ENCODE peak calls at places on chromosomes 2 and 18, in six cellular contexts. U is A549; I is CD8-positive, alpha-beta T cell; R is uterus; G is stomach; L is endothelial cell of umbilical vein. E is an unnamed sample. For H3K4me1, the result is how much of the 10 kb centered on the place peaks cover.

GRCh38 chr2:15539999-15540398 is 21.1 kb downstream of the NBAS start:
- DNase-seq in U (no peak), I (no peak), R (no peak), G (no peak), L (no peak), E (no peak)

GRCh38 chr18:76377359-76377756 is 117.7 kb downstream of the ZNF516 start:
- DNase-seq in U (no peak), I (no peak), R (peak), G (no peak), L (no peak), E (no peak)

GRCh38 chr2:39696072-39696471 is 30.4 kb downstream of the TMEM178A start:
- DNase-seq in U (peak), I (no peak), R (no peak), G (no peak), L (peak), E (no peak)

GRCh38 chr2:70070557-70071268 is 16.6 kb upstream of the PCBP1 start:
- DNase-seq in U (peak), I (peak), R (peak), G (peak), L (peak), E (peak)

GRCh38 chr18:32909798-32910561 is 137.2 kb upstream of the KLHL14 start:
- DNase-seq in U (no peak), I (no peak), R (no peak), G (no peak), L (no peak), E (no peak)

GRCh38 chr2:25996844-25997243 is 14.5 kb upstream of the KIF3C start:
- DNase-seq in U (no peak), I (no peak), R (no peak), G (no peak), L (no peak), E (no peak)

GRCh38 chr2:98551316-98551715 is 57.0 kb downstream of the COA5 start:
- DNase-seq in U (no peak), I (peak), R (no peak), G (no peak), L (no peak), E (no peak)

GRCh38 chr18:52352920-52353319 is 12.9 kb downstream of the DCC start:
- DNase-seq in U (no peak), I (no peak), R (no peak), G (no peak), L (no peak), E (no peak)

GRCh38 chr2:46632349-46632748 is 153.0 kb downstream of the TMEM247 start:
- DNase-seq in U (peak), I (no peak), R (no peak), G (no peak), L (peak), E (no peak)

GRCh38 chr18:23398401-23398800 is 54.7 kb upstream of the RIOK3 start:
- DNase-seq in U (no peak), I (no peak), R (no peak), G (no peak), L (no peak), E (no peak)

GRCh38 chr2:202147775-202148174 is 74.7 kb downstream of the KIAA2012 start:
- DNase-seq in U (no peak), I (no peak), R (no peak), G (no peak), L (no peak), E (no peak)

GRCh38 chr2:218567797-218568189 is 358 bp downstream of the USP37 start:
- DNase-seq in U (no peak), I (peak), R (no peak), G (no peak), L (no peak), E (no peak)

DNA sequence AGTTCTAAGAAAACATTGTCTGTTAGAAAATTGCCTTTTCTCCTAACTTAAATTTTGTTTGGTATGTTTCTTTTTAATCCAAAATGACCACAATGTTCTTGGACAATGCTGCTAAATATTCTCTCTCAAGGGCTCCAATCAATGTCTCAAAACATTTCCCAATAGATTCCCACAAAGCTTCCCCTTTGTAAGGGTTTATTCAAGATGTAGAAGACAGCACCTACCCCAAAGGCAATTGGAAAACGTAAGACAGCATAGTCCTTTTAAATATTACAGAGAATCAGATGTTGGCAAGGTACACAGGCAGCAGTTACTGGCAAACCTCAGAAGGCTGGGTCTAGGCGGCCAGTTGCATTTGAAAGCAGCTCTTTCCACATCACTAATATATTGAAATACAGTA is 18.3 kb upstream of the RIF1 start:
- DNase-seq in U (no peak), I (no peak), R (no peak), G (no peak), L (no peak), E (no peak)
- H3K27ac ChIP-seq in U (no peak), I (no peak), R (no peak), G (no peak), L (no peak), E (no peak)

DNA sequence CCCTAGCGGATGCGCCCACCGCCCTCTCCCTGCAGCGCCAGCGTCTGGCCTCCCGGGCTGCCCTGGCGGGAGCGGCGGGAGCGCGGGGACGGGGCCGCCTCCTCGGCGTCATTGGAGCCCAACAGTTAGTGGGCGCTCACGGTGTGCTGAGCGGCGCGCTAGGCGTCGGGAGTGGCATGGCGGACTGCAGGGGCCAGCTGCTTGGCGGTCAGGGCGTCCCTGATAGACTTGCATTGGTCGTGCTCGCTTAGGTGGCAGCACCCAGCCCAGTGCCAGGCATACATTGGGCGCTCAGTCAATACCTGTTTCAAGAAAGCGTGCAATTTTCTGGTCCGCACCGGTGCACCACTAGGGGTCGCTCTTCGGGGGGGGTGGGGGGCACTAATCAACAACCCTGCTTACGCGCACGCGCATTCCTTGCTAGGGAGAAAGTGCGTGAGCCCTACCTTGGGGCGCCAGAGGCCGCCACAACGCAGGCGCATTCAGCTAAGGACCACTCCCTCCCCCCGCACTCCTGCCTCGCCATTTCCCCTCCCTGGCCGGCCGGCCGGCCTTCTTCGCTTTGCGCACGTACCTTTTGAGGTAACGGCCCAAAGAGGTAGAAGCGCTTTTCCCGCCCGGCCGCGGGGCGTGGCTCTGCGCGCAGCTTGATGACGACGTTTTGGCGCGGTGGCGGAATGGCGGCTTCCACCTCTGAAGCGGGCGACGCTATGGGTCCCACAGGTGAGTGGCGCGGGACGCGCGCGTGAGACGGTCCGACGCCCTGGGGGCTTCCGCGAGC is 411 bp upstream of the MZT2A start:
- DNase-seq in U (peak), I (peak), R (peak), G (peak), L (peak), E (peak)
- H3K4me1 ChIP-seq in U (under half), I (under half), R (under half), G (under half), L (under half), E (half or more)

GRCh38 chr2:64363848-64364247 is 90.1 kb upstream of the LGALSL start:
- DNase-seq in U (no peak), I (no peak), R (no peak), G (no peak), L (no peak), E (no peak)
- TF ChIP-seq CTCF in U (no peak), I (no peak), R (no peak), G (no peak), L (no peak), E (no peak)

DNA sequence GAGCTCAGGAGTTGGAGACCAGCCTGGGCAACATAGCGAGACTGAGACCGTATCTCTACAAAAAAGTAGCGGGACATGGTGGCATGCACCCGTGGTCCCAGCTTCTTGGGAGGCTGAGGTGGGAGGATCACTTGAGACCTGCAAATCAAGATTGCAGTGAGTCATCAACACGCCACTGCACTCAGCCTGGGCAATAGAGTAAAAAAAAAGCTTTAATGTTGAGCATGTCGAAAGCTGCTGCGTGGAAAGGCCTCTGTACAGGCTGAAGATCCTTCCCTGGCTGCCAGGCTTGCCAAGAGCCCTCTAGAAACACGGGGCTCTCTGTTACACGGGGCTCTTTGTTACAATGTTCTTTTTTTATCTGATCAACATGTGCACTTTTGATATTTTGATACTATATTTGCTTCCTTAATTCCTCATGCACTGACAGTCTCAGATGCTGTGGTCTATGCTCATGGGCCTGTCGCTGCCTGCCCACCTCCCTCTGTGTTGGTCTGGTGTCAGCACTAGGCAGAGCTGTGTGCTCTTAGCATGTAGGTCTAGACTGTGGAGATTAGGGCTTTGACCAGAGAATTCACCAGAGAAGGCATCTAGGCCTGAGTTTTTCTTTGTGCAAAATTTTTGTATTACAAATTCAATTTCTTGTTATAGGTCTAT is 18.7 kb downstream of the CLK1 start:
- DNase-seq in U (no peak), I (no peak), R (no peak), G (no peak), L (no peak), E (no peak)
- H3K27ac ChIP-seq in U (no peak), I (no peak), R (no peak), G (no peak), L (no peak), E (no peak)

DNA sequence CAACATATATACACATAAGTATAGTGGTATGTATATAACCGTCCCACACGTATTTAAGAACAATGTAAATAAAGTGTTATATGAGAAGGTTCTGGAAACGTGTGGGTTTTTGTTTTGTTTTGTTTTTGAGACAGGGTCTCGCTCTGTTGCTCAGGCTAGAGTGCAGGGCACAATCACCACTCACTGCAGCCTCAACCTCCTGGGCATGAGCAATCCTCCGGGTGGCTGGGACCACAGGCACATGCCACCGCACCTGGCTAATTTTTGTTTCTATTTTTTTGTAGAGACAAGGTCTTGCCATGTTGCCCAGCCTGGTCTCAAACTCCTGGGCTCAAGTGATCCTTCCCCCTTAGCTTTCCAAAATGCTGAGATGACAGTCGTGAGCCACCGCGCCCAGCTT is 6.2 kb downstream of the ADAM17 start:
- DNase-seq in U (no peak), I (no peak), R (no peak), G (no peak), L (no peak), E (no peak)
- H3K4me1 ChIP-seq in U (half or more), I (under half), R (under half), G (under half), L (under half), E (half or more)

DNA sequence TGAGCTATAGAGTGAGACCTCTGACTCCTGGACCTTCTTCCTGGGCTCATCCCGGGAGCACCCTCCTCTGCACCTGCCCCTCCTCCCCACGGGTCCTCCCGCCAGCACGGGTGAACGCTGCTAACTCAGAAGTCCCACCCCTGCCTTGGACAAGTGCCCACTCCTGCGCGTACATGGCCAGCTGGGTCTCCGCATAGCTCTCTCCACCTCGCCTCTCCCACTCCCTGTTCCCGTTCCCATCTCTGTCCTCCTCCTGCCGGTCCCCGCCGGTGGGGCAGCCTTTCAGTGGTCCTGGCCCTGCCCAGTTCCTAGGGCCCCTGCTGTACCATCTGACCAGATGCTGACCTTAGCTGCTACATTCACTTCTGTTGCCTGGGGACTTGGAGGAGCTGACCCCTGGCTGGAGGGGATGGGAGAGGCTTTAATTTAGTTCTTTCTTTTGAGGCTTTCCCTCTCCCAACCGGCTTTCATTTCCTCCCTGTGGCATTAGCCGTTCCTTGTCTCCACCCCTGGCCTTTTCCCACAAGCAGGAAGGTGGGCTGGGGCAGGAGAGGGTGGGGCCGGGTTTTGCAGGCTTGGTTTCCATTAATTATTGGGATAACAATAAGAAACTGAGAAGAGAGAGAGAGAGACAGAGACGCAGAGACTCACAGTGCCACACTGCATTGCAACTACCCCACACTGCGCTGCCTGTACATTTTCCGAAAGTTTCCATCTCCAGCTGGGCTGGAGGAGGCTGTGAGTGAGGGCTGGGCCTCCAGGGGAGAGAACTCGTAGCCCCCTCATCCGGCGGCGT is 136.2 kb downstream of the SH3BP4 start:
- DNase-seq in U (no peak), I (no peak), R (peak), G (peak), L (no peak), E (peak)
- TF ChIP-seq CTCF in U (no peak), I (no peak), R (no peak), G (no peak), L (peak), E (peak)

DNA sequence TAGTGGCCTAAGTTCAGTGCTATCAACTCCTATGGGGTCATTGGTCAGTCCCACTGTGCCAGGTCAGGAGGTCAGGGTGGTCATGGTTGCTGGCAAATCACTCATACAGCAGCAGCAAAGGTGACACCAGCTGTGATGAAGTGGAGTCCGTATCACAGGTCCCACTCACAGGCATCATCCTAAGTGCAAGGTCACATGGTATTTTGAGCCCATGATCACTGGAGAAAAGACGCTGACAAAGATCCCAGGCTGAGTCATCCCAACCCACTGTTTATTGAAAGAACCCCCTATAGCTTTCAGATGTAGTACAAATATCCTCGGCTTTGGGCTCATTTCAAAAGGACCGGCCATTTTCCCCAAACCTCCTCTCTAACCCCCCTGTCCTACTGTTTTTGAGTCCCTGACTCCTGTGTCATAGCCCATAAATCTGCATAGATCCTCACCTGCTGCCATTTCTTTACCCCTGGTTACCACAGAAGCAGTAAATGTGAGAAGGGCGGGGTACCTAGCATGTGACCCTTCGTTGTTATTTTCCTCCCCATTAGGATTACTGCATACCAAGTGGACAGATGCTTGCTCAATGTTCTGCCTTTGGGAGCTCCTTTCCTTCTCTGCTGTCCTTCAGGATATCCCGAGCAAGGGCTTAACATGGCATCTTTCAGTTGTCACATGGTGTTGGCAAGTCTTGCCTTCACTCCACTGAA is 107.7 kb downstream of the COL6A3 start:
- DNase-seq in U (no peak), I (no peak), R (no peak), G (no peak), L (no peak), E (no peak)
- H3K27ac ChIP-seq in U (peak), I (no peak), R (peak), G (no peak), L (no peak), E (peak)

DNA sequence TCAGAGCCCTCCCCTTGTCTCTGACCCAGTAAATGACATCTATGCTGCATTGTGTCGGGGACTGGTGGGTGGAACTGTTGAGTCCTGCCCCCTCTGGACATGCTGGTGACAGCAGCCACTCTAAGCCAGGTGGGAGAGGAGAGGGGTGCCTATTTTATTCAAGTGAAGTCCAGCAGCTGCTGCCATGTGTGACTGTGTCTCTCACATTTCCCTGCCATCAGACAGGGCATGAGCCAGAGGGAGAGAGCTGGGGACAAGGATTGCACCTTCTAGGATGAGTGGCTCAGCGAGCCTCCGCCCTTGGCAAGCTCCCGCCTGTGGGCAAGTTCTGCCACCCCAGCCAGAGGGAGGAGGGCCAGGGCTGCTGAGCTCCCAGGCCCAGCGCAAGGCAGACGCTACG is 13.7 kb downstream of the NGEF start:
- DNase-seq in U (no peak), I (no peak), R (no peak), G (no peak), L (no peak), E (no peak)
- H3K4me1 ChIP-seq in U (under half), I (under half), R (under half), G (under half), L (under half), E (under half)

DNA sequence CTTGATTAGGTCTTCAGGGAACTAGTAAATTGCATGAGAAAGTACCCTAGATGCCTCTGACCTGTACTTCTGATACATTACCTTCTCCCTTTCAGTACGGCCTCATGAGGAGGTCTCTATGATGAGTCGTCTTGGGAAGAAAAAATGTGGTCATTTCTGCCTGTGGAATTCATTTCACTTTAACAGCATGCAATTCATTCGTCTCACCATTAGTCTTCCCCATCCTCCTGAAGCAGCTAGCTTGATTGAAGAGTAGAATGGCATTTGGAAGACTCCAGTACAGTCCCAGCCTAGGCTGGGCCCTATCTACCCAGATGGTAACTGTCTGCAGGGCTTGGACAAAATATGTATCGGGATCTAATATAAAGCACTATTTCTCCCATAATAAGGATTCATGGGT is 52.1 kb downstream of the TMX3 start:
- DNase-seq in U (peak), I (no peak), R (no peak), G (no peak), L (no peak), E (no peak)
- TF ChIP-seq CTCF in U (no peak), I (no peak), R (no peak), G (no peak), L (peak), E (no peak)

DNA sequence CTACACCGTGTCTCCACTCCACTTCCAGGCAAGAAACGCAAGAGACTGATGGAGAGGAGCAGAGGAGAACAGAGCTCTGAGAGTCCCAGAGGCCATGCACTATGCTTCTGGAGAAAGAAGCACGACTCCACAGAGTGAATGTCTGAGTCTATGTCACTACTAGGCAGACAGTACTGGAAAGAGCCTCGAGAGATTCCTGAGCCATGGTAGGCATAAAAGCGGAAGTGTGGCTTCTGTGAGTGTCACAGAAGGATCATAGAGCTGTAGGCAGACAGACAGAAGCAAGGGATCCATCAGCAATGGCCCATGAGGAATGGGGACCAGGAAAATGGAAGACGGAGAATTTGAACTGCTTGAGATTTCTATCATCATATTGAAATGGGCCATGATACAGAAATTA is 542.6 kb downstream of the ZEB2 start:
- DNase-seq in U (no peak), I (no peak), R (no peak), G (no peak), L (no peak), E (no peak)
- H3K27ac ChIP-seq in U (no peak), I (no peak), R (no peak), G (no peak), L (no peak), E (no peak)

E was measured in left ventricle myocardium inferior.